ENCODE peak calls at places on chromosome 16, in four cellular contexts. Z is gastrocnemius medialis; H is CD8-positive, alpha-beta T cell; K is lower lobe of right lung. B is an unnamed sample.

GRCh38 chr16:25636662-25637061 is 55.1 kb upstream of the HS3ST4 start:
- DNase-seq in Z (no peak), H (no peak), K (no peak), B (no peak)

GRCh38 chr16:12360240-12360639 is 383.7 kb downstream of the SNX29 start:
- DNase-seq in Z (no peak), H (no peak), K (no peak), B (no peak)

GRCh38 chr16:88383401-88384221 is 852 bp downstream of the ZNF469 start:
- DNase-seq in Z (no peak), H (no peak), K (peak; percentile 53), B (peak; percentile 46)

GRCh38 chr16:79971237-79971572 is 370.7 kb upstream of the MAF start:
- DNase-seq in Z (no peak), H (no peak), K (no peak), B (no peak)

GRCh38 chr16:85615852-85616607 is 2.9 kb downstream of the GSE1 start:
- DNase-seq in Z (peak; percentile 48), H (peak; percentile 83), K (peak; percentile 90), B (peak; percentile 90)

GRCh38 chr16:46871587-46871986 is 12.6 kb upstream of the GPT2 start:
- DNase-seq in Z (no peak), H (no peak), K (no peak), B (no peak)

GRCh38 chr16:11245988-11246387 is 10.0 kb downstream of the SOCS1 start:
- DNase-seq in Z (no peak), H (no peak), K (no peak), B (no peak)

GRCh38 chr16:88633684-88634140 is 4.7 kb upstream of the IL17C start:
- DNase-seq in Z (no peak), H (no peak), K (peak; percentile 62), B (no peak)

GRCh38 chr16:48971571-48972071 is 310.0 kb downstream of the CBLN1 start:
- DNase-seq in Z (no peak), H (no peak), K (no peak), B (no peak)

GRCh38 chr16:84811529-84811928 is 8.3 kb upstream of the CRISPLD2 start:
- DNase-seq in Z (no peak), H (no peak), K (no peak), B (no peak)

GRCh38 chr16:31712064-31712540 is 161.5 kb upstream of the ZNF267 start:
- DNase-seq in Z (no peak), H (no peak), K (no peak), B (no peak)

GRCh38 chr16:3223913-3224515 is 10.9 kb downstream of the ZNF200 start:
- DNase-seq in Z (no peak), H (no peak), K (no peak), B (no peak)

GRCh38 chr16:54096607-54097006 is 190.0 kb downstream of the IRX3 start:
- DNase-seq in Z (no peak), H (no peak), K (no peak), B (no peak)

GRCh38 chr16:26795184-26795583 is 271.5 kb upstream of the C16orf82 start:
- DNase-seq in Z (no peak), H (no peak), K (no peak), B (no peak)

GRCh38 chr16:68289202-68289601 is 21.5 kb downstream of the SLC7A6OS start:
- DNase-seq in Z (no peak), H (no peak), K (no peak), B (no peak)
- TF ChIP-seq CTCF in Z (no peak), H (no peak), K (no peak), B (no peak)

GRCh38 chr16:51549836-51550235 is 398.8 kb upstream of the SALL1 start:
- DNase-seq in Z (no peak), H (no peak), K (no peak), B (no peak)

GRCh38 chr16:51540259-51540658 is 389.2 kb upstream of the SALL1 start:
- DNase-seq in Z (no peak), H (no peak), K (no peak), B (no peak)

GRCh38 chr16:51545951-51546350 is 394.9 kb upstream of the SALL1 start:
- DNase-seq in Z (no peak), H (no peak), K (no peak), B (no peak)

GRCh38 chr16:51542856-51543510 is 391.9 kb upstream of the SALL1 start:
- DNase-seq in Z (no peak), H (no peak), K (no peak), B (no peak)

DNA sequence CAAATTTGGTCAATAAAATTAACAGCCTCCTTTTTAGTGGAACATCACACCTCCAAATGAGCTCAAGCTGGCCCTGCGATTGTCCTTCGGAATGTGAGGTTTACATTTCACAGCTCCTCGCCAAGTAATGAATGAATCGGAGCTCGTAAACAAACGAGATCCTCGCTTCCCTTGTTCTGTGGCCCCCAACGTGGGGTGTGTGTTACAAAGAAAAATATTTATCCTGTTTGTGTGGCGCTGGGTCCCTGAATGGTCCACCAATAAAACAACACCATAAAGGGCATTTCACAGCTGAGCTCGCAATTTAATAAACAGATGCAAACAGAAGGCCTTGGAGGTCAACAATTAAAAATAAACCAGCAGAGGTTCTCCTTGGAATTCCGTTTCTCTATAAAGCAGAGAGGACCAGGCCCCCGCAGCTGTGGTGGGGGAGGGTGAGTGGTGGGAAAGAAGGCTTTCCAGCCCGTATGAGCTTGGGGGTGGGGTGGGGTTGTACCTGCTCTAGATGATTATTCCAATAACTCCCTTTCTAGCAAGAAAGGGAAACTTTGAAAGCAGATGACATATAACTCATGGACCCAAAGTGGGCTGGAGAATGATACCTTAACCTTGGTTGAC is 393.9 kb upstream of the SALL1 start:
- DNase-seq in Z (no peak), H (no peak), K (no peak), B (no peak)
- TF ChIP-seq CTCF in Z (no peak), H (no peak), K (no peak), B (no peak)

GRCh38 chr16:74725641-74726040 is 25.0 kb upstream of the MLKL start:
- DNase-seq in Z (no peak), H (no peak), K (no peak), B (peak; percentile 37)

GRCh38 chr16:74726736-74727135 is 26.1 kb upstream of the MLKL start:
- DNase-seq in Z (no peak), H (no peak), K (no peak), B (no peak)

GRCh38 chr16:74723224-74723623 is 22.6 kb upstream of the MLKL start:
- DNase-seq in Z (no peak), H (no peak), K (no peak), B (peak; percentile 17)

GRCh38 chr16:74726056-74726455 is 25.4 kb upstream of the MLKL start:
- DNase-seq in Z (no peak), H (no peak), K (no peak), B (no peak)

DNA sequence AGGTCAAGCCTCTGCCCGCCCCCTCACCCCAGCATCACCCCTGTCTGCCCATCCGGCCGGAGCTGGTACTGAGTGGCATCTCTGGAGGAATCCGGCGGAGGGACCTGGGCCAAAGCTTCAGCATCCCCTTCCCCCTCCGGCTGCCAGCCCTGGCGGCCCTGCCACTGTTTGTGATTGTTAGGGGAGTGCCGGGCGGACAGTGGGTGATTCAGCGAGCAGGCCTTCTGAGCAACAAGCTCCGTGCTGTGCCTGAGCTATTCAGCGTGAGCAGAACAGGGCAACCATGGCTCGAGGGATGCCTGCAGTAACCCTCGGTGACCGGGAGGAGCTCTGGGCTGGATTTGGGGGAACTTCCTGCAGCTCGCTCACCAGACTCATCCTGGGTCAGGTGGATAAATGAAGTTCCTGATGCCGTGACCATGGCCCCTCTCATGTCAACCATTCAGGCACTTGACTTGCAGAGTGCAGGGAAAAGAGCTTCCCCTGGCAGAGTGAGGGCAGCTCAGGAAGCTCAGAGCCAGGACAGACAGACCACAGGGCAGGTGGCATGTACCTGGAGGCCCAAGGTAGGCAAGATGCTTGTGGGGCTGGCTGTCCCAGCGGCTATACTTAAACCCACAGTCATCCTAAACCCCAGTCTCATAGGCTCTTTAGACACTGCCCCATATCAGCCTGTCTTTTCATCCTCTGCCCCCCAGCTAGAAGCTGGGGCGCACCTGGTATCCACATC is 24.3 kb upstream of the MLKL start:
- DNase-seq in Z (no peak), H (no peak), K (no peak), B (no peak)
- TF ChIP-seq CTCF in Z (no peak), H (no peak), K (no peak), B (no peak)

DNA sequence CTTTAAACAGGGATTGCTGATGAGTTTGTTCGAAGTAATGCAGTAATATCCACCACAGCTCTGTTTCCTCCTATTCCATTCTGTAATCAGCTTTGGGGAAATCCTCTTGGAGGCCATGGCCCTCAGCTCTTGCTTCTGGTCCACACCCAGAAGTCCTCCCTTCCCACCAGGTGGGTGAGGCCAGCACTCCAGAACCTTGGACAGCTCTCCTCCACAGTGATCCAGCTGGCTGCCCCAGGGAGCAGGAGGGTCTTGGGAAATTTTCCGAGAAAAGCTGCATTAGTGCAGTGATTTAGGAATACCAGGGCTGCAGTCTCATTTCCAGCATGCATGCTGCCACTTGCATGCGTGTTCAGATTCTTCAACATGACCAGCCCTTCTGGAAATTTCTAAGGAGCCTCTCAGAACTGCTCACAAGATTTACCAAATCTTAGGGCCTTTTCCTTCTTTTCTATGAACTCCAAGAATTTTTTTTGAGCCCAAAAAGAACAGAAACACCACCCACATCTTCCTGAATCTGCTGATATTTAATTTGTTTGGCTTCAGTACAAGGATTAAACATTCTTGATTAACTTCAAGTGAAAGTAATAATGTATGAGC is 4.2 kb downstream of the SMPD3 start:
- DNase-seq in Z (no peak), H (no peak), K (no peak), B (no peak)
- TF ChIP-seq CTCF in Z (no peak), H (no peak), K (no peak), B (no peak)

GRCh38 chr16:23045025-23045424 is 104.2 kb downstream of the USP31 start:
- DNase-seq in Z (no peak), H (no peak), K (no peak), B (no peak)

GRCh38 chr16:23052908-23053580 is 96.2 kb downstream of the USP31 start:
- DNase-seq in Z (no peak), H (no peak), K (no peak), B (no peak)

GRCh38 chr16:23048164-23048563 is 101.1 kb downstream of the USP31 start:
- DNase-seq in Z (no peak), H (no peak), K (no peak), B (no peak)
- TF ChIP-seq CTCF in Z (no peak), H (no peak), K (no peak), B (no peak)

GRCh38 chr16:17831330-17831729 is 360.6 kb upstream of the XYLT1 start:
- DNase-seq in Z (no peak), H (no peak), K (no peak), B (no peak)
- TF ChIP-seq CTCF in Z (no peak), H (no peak), K (no peak), B (no peak)

GRCh38 chr16:27859020-27859419 is 204.5 kb downstream of the GSG1L start:
- DNase-seq in Z (no peak), H (no peak), K (no peak), B (no peak)
- TF ChIP-seq CTCF in Z (no peak), H (no peak), K (no peak), B (no peak)